ENCODE peak calls at places on chromosomes 11 and 22, in seven cellular contexts. One of them, this sample, is unnamed.

GRCh38 chr11:86447763-86448480 is 73.2 kb downstream of the CCDC81 start:
- DNase-seq in HCT116: no peak
- DNase-seq in adrenal gland: no peak
- DNase-seq in endothelial cell of umbilical vein: no peak
- DNase-seq in IMR-90: no peak
- DNase-seq in stomach: no peak
- DNase-seq in GM12891: no peak
- DNase-seq in this sample: peak

GRCh38 chr11:32438883-32439487 is 3.6 kb upstream of the WT1 start:
- DNase-seq in stomach: no peak
- DNase-seq in HCT116: no peak
- DNase-seq in GM12891: no peak
- DNase-seq in endothelial cell of umbilical vein: no peak
- DNase-seq in IMR-90: no peak
- DNase-seq in adrenal gland: no peak
- DNase-seq in this sample: no peak

GRCh38 chr11:111148116-111148515 is 97.4 kb upstream of the POU2AF2 start:
- DNase-seq in adrenal gland: no peak
- DNase-seq in HCT116: no peak
- DNase-seq in endothelial cell of umbilical vein: no peak
- DNase-seq in stomach: no peak
- DNase-seq in IMR-90: peak
- DNase-seq in GM12891: no peak
- DNase-seq in this sample: no peak

GRCh38 chr22:47351836-47352579 is 589.6 kb downstream of the TBC1D22A start:
- DNase-seq in IMR-90: no peak
- DNase-seq in HCT116: no peak
- DNase-seq in endothelial cell of umbilical vein: no peak
- DNase-seq in adrenal gland: peak
- DNase-seq in stomach: peak
- DNase-seq in GM12891: no peak
- DNase-seq in this sample: no peak

GRCh38 chr11:12288934-12289666 is 88.3 kb upstream of the PARVA start:
- DNase-seq in HCT116: no peak
- DNase-seq in stomach: no peak
- DNase-seq in IMR-90: no peak
- DNase-seq in GM12891: no peak
- DNase-seq in adrenal gland: no peak
- DNase-seq in endothelial cell of umbilical vein: no peak
- DNase-seq in this sample: no peak

GRCh38 chr11:11163669-11164377 is 189.2 kb downstream of the CSNK2A3 start:
- DNase-seq in GM12891: no peak
- DNase-seq in IMR-90: no peak
- DNase-seq in stomach: no peak
- DNase-seq in endothelial cell of umbilical vein: no peak
- DNase-seq in HCT116: no peak
- DNase-seq in adrenal gland: no peak
- DNase-seq in this sample: no peak

GRCh38 chr22:30294066-30294465 is 4.8 kb upstream of the CASTOR1 start:
- DNase-seq in HCT116: no peak
- DNase-seq in IMR-90: no peak
- DNase-seq in endothelial cell of umbilical vein: no peak
- DNase-seq in adrenal gland: no peak
- DNase-seq in stomach: no peak
- DNase-seq in GM12891: no peak
- DNase-seq in this sample: no peak

GRCh38 chr11:103700605-103701004 is 335.8 kb upstream of the DDI1 start:
- DNase-seq in stomach: no peak
- DNase-seq in adrenal gland: no peak
- DNase-seq in IMR-90: peak
- DNase-seq in GM12891: no peak
- DNase-seq in HCT116: no peak
- DNase-seq in endothelial cell of umbilical vein: no peak
- DNase-seq in this sample: no peak

GRCh38 chr11:96189351-96189750 is 153.6 kb downstream of the MAML2 start:
- DNase-seq in IMR-90: no peak
- DNase-seq in stomach: no peak
- DNase-seq in GM12891: no peak
- DNase-seq in HCT116: no peak
- DNase-seq in adrenal gland: no peak
- DNase-seq in endothelial cell of umbilical vein: no peak
- DNase-seq in this sample: no peak

GRCh38 chr11:102564110-102564509 is 33.6 kb upstream of the MMP7 start:
- DNase-seq in GM12891: no peak
- DNase-seq in endothelial cell of umbilical vein: peak
- DNase-seq in IMR-90: peak
- DNase-seq in adrenal gland: no peak
- DNase-seq in HCT116: peak
- DNase-seq in stomach: no peak
- DNase-seq in this sample: peak

GRCh38 chr11:70834277-70834940 is 418.0 kb downstream of the SHANK2 start:
- DNase-seq in stomach: no peak
- DNase-seq in adrenal gland: no peak
- DNase-seq in GM12891: no peak
- DNase-seq in IMR-90: peak
- DNase-seq in endothelial cell of umbilical vein: no peak
- DNase-seq in HCT116: no peak
- DNase-seq in this sample: no peak

GRCh38 chr11:47756208-47756607 is 10.9 kb downstream of the FNBP4 start:
- DNase-seq in HCT116: no peak
- DNase-seq in GM12891: no peak
- DNase-seq in adrenal gland: no peak
- DNase-seq in IMR-90: no peak
- DNase-seq in stomach: no peak
- DNase-seq in endothelial cell of umbilical vein: no peak
- DNase-seq in this sample: no peak

GRCh38 chr11:111362887-111363411 is 16.1 kb downstream of the POU2AF1 start:
- DNase-seq in endothelial cell of umbilical vein: no peak
- DNase-seq in HCT116: no peak
- DNase-seq in adrenal gland: no peak
- DNase-seq in IMR-90: no peak
- DNase-seq in GM12891: no peak
- DNase-seq in stomach: peak
- DNase-seq in this sample: no peak

GRCh38 chr11:73975479-73975757 is 7.2 kb downstream of the UCP2 start:
- DNase-seq in stomach: no peak
- DNase-seq in adrenal gland: no peak
- DNase-seq in HCT116: no peak
- DNase-seq in GM12891: no peak
- DNase-seq in endothelial cell of umbilical vein: no peak
- DNase-seq in IMR-90: no peak
- DNase-seq in this sample: no peak

GRCh38 chr11:69351460-69351859 is 57.5 kb downstream of the MYEOV start:
- DNase-seq in HCT116: no peak
- DNase-seq in endothelial cell of umbilical vein: peak
- DNase-seq in GM12891: no peak
- DNase-seq in stomach: no peak
- DNase-seq in adrenal gland: no peak
- DNase-seq in IMR-90: peak
- DNase-seq in this sample: no peak

GRCh38 chr11:102012946-102013345 is 34.3 kb upstream of the CFAP300 start:
- DNase-seq in GM12891: no peak
- DNase-seq in HCT116: no peak
- DNase-seq in adrenal gland: no peak
- DNase-seq in endothelial cell of umbilical vein: no peak
- DNase-seq in IMR-90: no peak
- DNase-seq in stomach: no peak
- DNase-seq in this sample: no peak

GRCh38 chr11:111571829-111572501 is 30.3 kb upstream of the SIK2 start:
- DNase-seq in IMR-90: peak
- DNase-seq in HCT116: no peak
- DNase-seq in stomach: no peak
- DNase-seq in adrenal gland: no peak
- DNase-seq in GM12891: no peak
- DNase-seq in endothelial cell of umbilical vein: peak
- DNase-seq in this sample: no peak

GRCh38 chr11:299951-300735 is 817 bp upstream of the IFITM5 start:
- DNase-seq in stomach: no peak
- DNase-seq in GM12891: no peak
- DNase-seq in endothelial cell of umbilical vein: no peak
- DNase-seq in IMR-90: peak
- DNase-seq in adrenal gland: no peak
- DNase-seq in HCT116: no peak
- DNase-seq in this sample: no peak

GRCh38 chr11:9573054-9573774 is at the start of gene WEE1:
- DNase-seq in IMR-90: peak
- DNase-seq in GM12891: peak
- DNase-seq in endothelial cell of umbilical vein: peak
- DNase-seq in stomach: peak
- DNase-seq in HCT116: peak
- DNase-seq in adrenal gland: peak
- DNase-seq in this sample: peak
- TF ChIP-seq POLR2A in IMR-90: peak
- TF ChIP-seq POLR2A in GM12891: peak
- TF ChIP-seq POLR2A in endothelial cell of umbilical vein: peak
- TF ChIP-seq POLR2A in stomach: no peak
- TF ChIP-seq POLR2A in HCT116: no peak
- TF ChIP-seq POLR2A in adrenal gland: peak
- TF ChIP-seq POLR2A in this sample: peak

GRCh38 chr22:26479792-26480610 is 3.6 kb downstream of the HPS4 start:
- DNase-seq in stomach: no peak
- DNase-seq in adrenal gland: no peak
- DNase-seq in IMR-90: no peak
- DNase-seq in HCT116: no peak
- DNase-seq in GM12891: no peak
- DNase-seq in endothelial cell of umbilical vein: no peak
- DNase-seq in this sample: peak
- TF ChIP-seq POLR2A in stomach: no peak
- TF ChIP-seq POLR2A in adrenal gland: no peak
- TF ChIP-seq POLR2A in IMR-90: no peak
- TF ChIP-seq POLR2A in HCT116: no peak
- TF ChIP-seq POLR2A in GM12891: no peak
- TF ChIP-seq POLR2A in endothelial cell of umbilical vein: no peak
- TF ChIP-seq POLR2A in this sample: no peak

DNA sequence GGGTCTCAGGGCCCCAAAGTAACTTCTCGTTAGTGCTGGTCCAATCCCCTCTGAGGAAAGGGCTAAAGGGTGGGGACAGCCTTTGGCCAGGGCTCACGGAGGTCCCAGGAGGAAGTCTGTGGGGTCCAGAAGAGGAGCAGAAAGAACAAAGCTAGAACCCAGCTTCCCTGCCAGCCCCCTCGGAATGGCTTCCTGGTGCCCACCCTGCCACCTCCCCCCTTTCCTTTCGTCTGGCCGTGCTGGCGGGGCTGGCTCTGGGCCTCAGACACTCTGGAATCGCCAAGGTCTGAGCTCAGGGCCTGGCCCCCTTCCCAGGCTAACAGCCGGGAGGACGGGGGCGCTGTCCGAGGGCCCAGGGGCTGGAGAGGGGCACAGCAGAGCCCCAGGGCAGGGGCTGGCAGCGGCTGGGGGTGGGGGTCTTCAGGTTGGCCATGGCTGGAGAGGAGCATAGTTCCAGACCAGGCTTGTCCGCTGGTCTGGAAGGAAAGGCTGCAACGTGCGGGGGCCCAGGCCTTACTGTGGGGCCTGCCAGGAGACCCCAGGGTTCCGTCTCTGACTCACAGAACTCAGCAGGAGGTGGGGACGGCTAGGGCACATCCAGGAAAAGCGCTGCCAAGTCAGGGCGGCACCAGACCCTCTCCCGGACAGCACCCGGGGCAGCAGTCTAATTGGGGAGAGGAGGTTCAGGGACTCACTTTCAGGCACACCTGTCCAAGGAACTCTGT is 788 bp upstream of the LTBP3 start:
- DNase-seq in stomach: peak
- DNase-seq in IMR-90: peak
- DNase-seq in adrenal gland: peak
- DNase-seq in HCT116: no peak
- DNase-seq in endothelial cell of umbilical vein: peak
- DNase-seq in GM12891: no peak
- DNase-seq in this sample: no peak
- TF ChIP-seq POLR2A in stomach: no peak
- TF ChIP-seq POLR2A in IMR-90: no peak
- TF ChIP-seq POLR2A in adrenal gland: no peak
- TF ChIP-seq POLR2A in HCT116: no peak
- TF ChIP-seq POLR2A in endothelial cell of umbilical vein: no peak
- TF ChIP-seq POLR2A in GM12891: no peak
- TF ChIP-seq POLR2A in this sample: no peak

DNA sequence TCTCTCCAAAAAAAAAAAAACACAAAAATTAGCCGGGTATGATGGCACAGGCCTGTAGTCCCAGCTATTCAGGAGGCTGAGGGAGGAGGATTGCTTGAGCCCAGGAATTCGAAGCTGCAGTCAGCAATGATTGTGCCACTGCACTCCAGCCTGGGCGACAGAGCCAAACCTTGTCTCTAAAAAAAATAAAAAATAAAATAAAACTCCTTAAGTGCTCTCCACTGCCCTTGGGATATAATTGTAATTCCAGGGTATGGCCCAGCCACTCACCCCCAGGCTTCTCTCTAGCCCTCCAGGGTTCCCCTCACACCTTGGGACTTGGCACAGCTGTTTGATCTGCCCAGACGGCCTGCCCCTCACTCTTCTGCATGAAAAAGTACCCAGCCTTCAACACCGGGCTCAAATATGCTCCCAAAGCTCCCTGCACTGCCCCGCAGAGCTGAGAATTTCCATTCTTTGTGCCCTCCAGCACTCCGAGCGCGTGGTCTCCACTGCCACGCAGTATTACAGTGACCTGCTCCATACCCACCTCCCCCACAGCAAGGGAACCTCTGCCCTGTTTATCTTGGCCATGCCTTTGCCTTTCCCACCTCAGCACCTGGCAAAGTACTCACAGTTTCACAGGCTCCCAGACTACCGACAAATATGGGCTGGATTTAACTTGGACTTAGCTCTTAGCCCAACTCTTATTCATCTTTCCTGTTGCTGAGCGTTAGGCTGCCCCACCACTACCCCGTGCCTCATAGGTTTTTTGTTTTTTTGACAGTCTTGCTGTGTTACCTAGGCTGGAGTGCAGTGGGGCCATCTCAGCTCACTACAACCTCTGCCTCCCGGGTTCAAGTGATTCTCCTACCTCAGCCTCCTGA is 7.6 kb upstream of the FTH1 start:
- DNase-seq in stomach: peak
- DNase-seq in endothelial cell of umbilical vein: peak
- DNase-seq in adrenal gland: peak
- DNase-seq in GM12891: no peak
- DNase-seq in HCT116: no peak
- DNase-seq in IMR-90: no peak
- DNase-seq in this sample: no peak
- TF ChIP-seq POLR2A in stomach: no peak
- TF ChIP-seq POLR2A in endothelial cell of umbilical vein: no peak
- TF ChIP-seq POLR2A in adrenal gland: no peak
- TF ChIP-seq POLR2A in GM12891: no peak
- TF ChIP-seq POLR2A in HCT116: no peak
- TF ChIP-seq POLR2A in IMR-90: no peak
- TF ChIP-seq POLR2A in this sample: no peak

GRCh38 chr11:118910309-118911112 is 15.2 kb downstream of the BCL9L start:
- DNase-seq in endothelial cell of umbilical vein: peak
- DNase-seq in GM12891: no peak
- DNase-seq in IMR-90: peak
- DNase-seq in HCT116: no peak
- DNase-seq in stomach: peak
- DNase-seq in adrenal gland: peak
- DNase-seq in this sample: no peak
- TF ChIP-seq POLR2A in endothelial cell of umbilical vein: no peak
- TF ChIP-seq POLR2A in GM12891: no peak
- TF ChIP-seq POLR2A in IMR-90: peak
- TF ChIP-seq POLR2A in HCT116: no peak
- TF ChIP-seq POLR2A in stomach: no peak
- TF ChIP-seq POLR2A in adrenal gland: peak
- TF ChIP-seq POLR2A in this sample: no peak

GRCh38 chr11:76769645-76770586 is 13.2 kb upstream of the TSKU start:
- DNase-seq in adrenal gland: peak
- DNase-seq in HCT116: no peak
- DNase-seq in endothelial cell of umbilical vein: no peak
- DNase-seq in GM12891: no peak
- DNase-seq in IMR-90: peak
- DNase-seq in stomach: peak
- DNase-seq in this sample: peak
- TF ChIP-seq POLR2A in adrenal gland: no peak
- TF ChIP-seq POLR2A in HCT116: no peak
- TF ChIP-seq POLR2A in endothelial cell of umbilical vein: no peak
- TF ChIP-seq POLR2A in GM12891: no peak
- TF ChIP-seq POLR2A in IMR-90: peak
- TF ChIP-seq POLR2A in stomach: peak
- TF ChIP-seq POLR2A in this sample: no peak